ENCODE peak calls at places on chromosomes 13 and 19, in seven cellular contexts. C is heart left ventricle, L is uterus, R is pancreas, A is AG10803, G is GM12864, N is vagina. H is an unnamed sample.

GRCh38 chr13:82136880-82137279 is 1745.4 kb downstream of the SLITRK1 start:
- DNase-seq in C (no peak), L (no peak), R (no peak), A (no peak), G (no peak), N (no peak), H (no peak)

GRCh38 chr13:32669030-32669646 is 82.9 kb downstream of the PDS5B start:
- DNase-seq in C (no peak), L (no peak), R (no peak), A (peak), G (peak), N (no peak), H (no peak)

GRCh38 chr19:4738734-4739133 is 15.1 kb upstream of the DPP9 start:
- DNase-seq in C (no peak), L (no peak), R (no peak), A (peak), G (no peak), N (no peak), H (no peak)

GRCh38 chr13:45786293-45786920 is 65.1 kb downstream of the SIAH3 start:
- DNase-seq in C (no peak), L (no peak), R (peak), A (no peak), G (no peak), N (no peak), H (no peak)

GRCh38 chr13:106565127-106565775 is 2.7 kb downstream of the ARGLU1 start:
- DNase-seq in C (no peak), L (no peak), R (no peak), A (no peak), G (no peak), N (no peak), H (no peak)

GRCh38 chr19:40219721-40220276 is 1.6 kb upstream of the TTC9B start:
- DNase-seq in C (no peak), L (no peak), R (no peak), A (peak), G (no peak), N (no peak), H (no peak)

GRCh38 chr13:35741657-35742056 is 265.2 kb upstream of the MAB21L1 start:
- DNase-seq in C (no peak), L (no peak), R (no peak), A (no peak), G (no peak), N (no peak), H (no peak)

GRCh38 chr19:38736036-38736412 is 8.2 kb downstream of the CAPN12 start:
- DNase-seq in C (peak), L (peak), R (peak), A (peak), G (no peak), N (no peak), H (peak)

GRCh38 chr13:89900104-89900760 is 1447.3 kb upstream of the MIR17HG start:
- DNase-seq in C (no peak), L (no peak), R (no peak), A (no peak), G (no peak), N (no peak), H (no peak)

DNA sequence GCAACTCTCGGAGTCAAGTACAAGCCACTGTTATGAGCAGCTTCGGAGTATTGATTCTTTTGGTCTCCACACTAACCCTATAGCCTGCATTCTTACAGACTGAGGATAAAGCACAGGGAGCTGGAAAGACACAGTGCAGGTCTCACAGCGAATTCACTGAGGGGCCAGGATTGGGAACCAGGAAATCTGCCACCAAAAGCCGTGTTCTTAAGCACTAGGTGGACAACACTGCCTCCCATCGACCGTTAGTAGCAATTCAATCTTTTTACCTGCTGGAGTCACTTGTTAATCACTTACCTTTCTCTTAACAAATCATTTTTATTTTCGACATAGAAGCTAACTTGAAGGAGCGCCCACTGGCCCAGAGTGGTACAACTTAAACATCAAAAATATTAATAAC is 6.3 kb downstream of the PMIS2 start:
- DNase-seq in C (no peak), L (no peak), R (peak), A (peak), G (peak), N (no peak), H (no peak)
- TF ChIP-seq CTCF in C (peak), L (no peak), R (peak), A (peak), G (peak), N (no peak), H (peak)

DNA sequence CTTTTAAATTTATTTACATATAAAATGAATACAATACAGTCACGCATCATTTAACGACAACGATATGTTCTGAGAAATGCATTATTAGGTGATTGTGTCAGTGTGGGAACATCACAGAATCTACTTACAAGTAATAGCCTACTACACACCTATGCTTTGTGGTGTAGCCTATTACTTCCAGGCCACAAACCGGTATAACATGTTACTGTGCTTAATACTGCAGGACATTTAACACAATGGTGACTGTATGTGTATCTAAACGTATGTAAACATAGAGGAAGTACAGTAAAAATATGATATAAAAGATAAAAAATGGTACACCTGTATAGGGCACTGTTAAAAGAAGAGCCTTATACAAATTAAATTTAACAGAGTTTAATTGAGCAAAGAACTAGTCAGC is 62.4 kb upstream of the KLHL1 start:
- DNase-seq in C (no peak), L (no peak), R (no peak), A (no peak), G (no peak), N (no peak), H (no peak)
- H3K4me3 ChIP-seq in C (no peak), L (no peak), R (no peak), A (no peak), G (no peak), N (no peak), H (no peak)

GRCh38 chr19:50224986-50225747 is 21.7 kb downstream of the MYH14 start:
- DNase-seq in C (peak), L (no peak), R (no peak), A (no peak), G (no peak), N (no peak), H (no peak)
- TF ChIP-seq CTCF in C (peak), L (no peak), R (no peak), A (no peak), G (no peak), N (no peak), H (no peak)

GRCh38 chr13:98563071-98563470 is 13.8 kb downstream of the STK24 start:
- DNase-seq in C (no peak), L (no peak), R (no peak), A (no peak), G (no peak), N (no peak), H (no peak)
- H3K4me3 ChIP-seq in C (no peak), L (no peak), R (no peak), A (peak), G (no peak), N (peak), H (peak)

DNA sequence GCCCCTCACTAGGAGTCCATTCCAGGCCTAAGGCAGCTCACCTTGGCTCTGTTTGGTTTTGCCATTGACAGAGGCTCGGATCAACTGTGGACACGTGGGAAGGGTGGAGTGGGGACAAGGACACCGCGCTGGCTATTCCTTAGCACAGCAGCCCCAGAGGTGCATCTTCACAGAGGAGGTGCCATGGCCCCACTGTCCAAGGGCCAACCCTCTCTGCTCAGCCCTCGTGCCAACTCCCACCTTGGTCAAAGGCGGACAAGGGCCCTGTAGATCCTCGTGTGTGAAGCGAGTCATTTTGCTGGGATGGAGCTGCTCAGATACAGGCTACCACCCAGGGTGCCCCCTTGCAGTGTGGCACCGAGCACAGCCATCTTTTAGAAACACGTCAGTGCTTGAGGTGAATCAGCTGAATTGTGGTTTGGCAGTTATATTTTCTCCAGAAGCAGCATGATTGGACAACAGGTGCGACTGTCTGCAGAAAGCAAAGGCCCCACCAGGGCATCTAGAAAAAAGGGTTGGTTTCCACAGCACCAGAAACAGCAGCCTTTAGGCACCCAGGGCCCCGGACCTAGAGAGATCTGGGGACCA is 192.1 kb upstream of the GPR12 start:
- DNase-seq in C (no peak), L (no peak), R (no peak), A (no peak), G (no peak), N (no peak), H (no peak)
- TF ChIP-seq CTCF in C (no peak), L (no peak), R (no peak), A (no peak), G (no peak), N (no peak), H (no peak)

H was measured in GM06990.